ENCODE peak calls at places on chromosomes 3 and 15, in six cellular contexts. R, F, E, M, V and J are unnamed samples.
A peak's percentile ranks its signal among the peaks of the same experiment; 100 is the strongest.

GRCh38 chr15:65666257-65666656 is 44.5 kb downstream of the SLC24A1 start:
- DNase-seq in R (peak; percentile 88), F (no peak), E (peak; percentile 76), M (no peak), V (no peak), J (peak; percentile 72)

GRCh38 chr3:10495003-10495402 is 10.4 kb downstream of the ATP2B2 start:
- DNase-seq in R (peak; percentile 18), F (no peak), E (no peak), M (no peak), V (no peak), J (no peak)

GRCh38 chr3:127768346-127769008 is 53.8 kb downstream of the MGLL start:
- DNase-seq in R (peak; percentile 99), F (no peak), E (peak; percentile 95), M (no peak), V (no peak), J (peak; percentile 73)

GRCh38 chr3:37321260-37321852 is 147.0 kb upstream of the LRRFIP2 start:
- DNase-seq in R (no peak), F (no peak), E (no peak), M (no peak), V (no peak), J (no peak)

GRCh38 chr3:99730870-99731269 is 86.8 kb upstream of the CMSS1 start:
- DNase-seq in R (no peak), F (no peak), E (no peak), M (no peak), V (no peak), J (no peak)

GRCh38 chr3:137194301-137194700 is 236.5 kb downstream of the IL20RB start:
- DNase-seq in R (no peak), F (peak; percentile 51), E (no peak), M (no peak), V (no peak), J (no peak)

GRCh38 chr15:101179341-101180153 is 72.3 kb downstream of the CHSY1 start:
- DNase-seq in R (peak; percentile 74), F (no peak), E (no peak), M (no peak), V (no peak), J (peak; percentile 41)

GRCh38 chr15:32029409-32029861 is 880 bp upstream of the CHRNA7 start:
- DNase-seq in R (no peak), F (peak; percentile 67), E (no peak), M (peak; percentile 41), V (no peak), J (no peak)

GRCh38 chr15:67120839-67121540 is 55.6 kb downstream of the SMAD3 start:
- DNase-seq in R (peak; percentile 97), F (no peak), E (peak; percentile 96), M (no peak), V (no peak), J (peak; percentile 79)

GRCh38 chr3:114178770-114179368 is at the start of gene DRD3:
- DNase-seq in R (peak; percentile 44), F (peak; percentile 80), E (peak; percentile 51), M (peak; percentile 73), V (no peak), J (no peak)

GRCh38 chr3:65930650-65931049 is 108.1 kb downstream of the MAGI1 start:
- DNase-seq in R (no peak), F (no peak), E (no peak), M (no peak), V (no peak), J (no peak)

GRCh38 chr3:65928110-65928509 is 110.6 kb downstream of the MAGI1 start:
- DNase-seq in R (no peak), F (no peak), E (no peak), M (no peak), V (no peak), J (no peak)

GRCh38 chr3:65924762-65925161 is 114.0 kb downstream of the MAGI1 start:
- DNase-seq in R (no peak), F (no peak), E (no peak), M (no peak), V (no peak), J (no peak)

GRCh38 chr3:65925254-65925954 is 113.3 kb downstream of the MAGI1 start:
- DNase-seq in R (no peak), F (no peak), E (no peak), M (no peak), V (no peak), J (no peak)

GRCh38 chr3:65927576-65927975 is 111.1 kb downstream of the MAGI1 start:
- DNase-seq in R (peak; percentile 33), F (peak; percentile 38), E (no peak), M (no peak), V (no peak), J (no peak)
- H2BK5ac ChIP-seq in R (no peak overlapping the region), F (no peak overlapping the region), E (no peak overlapping the region), M (no peak overlapping the region), V (no peak overlapping the region), J (no peak overlapping the region)

GRCh38 chr3:169771651-169772529 is 1.3 kb upstream of the MYNN start:
- DNase-seq in R (peak; percentile 72), F (peak; percentile 90), E (peak; percentile 91), M (peak; percentile 92), V (no peak), J (peak; percentile 93)
- H2BK120ac ChIP-seq in R (peak overlapping the region; percentile 60), F (no peak overlapping the region), E (no peak overlapping the region), M (no peak overlapping the region), V (no peak overlapping the region), J (no peak overlapping the region)

DNA sequence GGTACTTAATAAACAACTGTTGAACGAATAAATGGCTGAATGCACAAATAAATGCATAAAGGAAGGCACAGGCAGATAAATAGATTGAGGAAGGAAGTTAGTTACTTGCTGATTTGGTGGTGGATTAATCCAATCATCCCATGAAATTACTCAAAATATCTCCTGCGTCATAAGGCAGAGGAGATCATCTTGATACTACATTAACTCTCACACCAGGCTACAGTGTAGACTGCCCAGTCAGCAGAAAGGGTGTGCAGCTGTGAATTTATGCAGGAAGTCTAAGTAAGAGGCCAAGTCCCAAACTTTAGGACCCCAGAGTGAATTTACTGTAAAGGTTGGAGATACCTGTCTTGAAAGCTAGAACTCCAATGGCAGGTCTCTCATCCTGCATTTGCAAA is 38.6 kb downstream of the PRICKLE2 start:
- DNase-seq in R (no peak), F (no peak), E (no peak), M (no peak), V (no peak), J (no peak)
- H3K4me3 ChIP-seq in R (no peak overlapping the region), F (no peak overlapping the region), E (peak overlapping the region; percentile 14), M (no peak overlapping the region), V (no peak overlapping the region), J (no peak overlapping the region)

DNA sequence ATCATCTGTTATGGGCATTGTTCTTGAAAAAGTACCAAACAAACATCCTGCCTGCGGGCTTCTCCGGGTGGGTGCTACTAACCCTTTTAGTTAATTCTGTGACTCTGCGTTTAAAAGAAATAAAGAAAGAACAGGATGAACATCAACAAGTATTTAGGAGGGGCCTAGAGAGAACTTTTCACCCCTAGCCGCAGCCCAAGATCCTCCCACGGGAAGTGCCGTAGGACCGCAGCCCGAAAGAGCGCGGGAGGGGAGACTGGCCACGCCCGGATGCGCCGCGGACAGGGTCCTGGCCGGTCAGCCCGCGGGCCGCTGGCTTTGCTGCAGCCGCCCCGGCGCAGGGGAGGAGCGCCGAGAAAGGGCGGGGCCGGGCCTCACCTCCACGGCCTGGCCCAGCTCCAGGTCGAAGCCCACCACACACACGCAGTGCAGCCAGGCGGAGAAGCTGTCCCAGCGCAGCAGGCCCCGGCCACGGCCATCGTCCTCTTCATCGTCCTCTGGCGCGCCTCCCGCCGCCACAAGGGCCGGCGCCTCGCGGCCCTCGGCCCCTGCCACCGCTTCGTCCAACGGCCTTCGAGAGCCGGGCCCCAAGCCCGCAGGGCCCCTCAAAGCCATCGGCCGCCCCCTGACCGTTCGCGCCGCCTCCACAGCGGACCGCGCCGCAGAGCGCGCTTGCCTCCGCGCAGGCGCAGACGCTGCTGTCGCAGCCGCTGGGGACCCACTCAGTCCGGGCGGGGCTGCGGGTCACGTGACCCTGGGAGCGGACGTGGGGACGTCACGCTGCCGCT is at the start of gene DENND6A:
- DNase-seq in R (peak; percentile 86), F (peak; percentile 95), E (peak; percentile 90), M (peak; percentile 91), V (peak; percentile 78), J (peak; percentile 98)
- H2BK5ac ChIP-seq in R (peak within 1 kb of the TSS; percentile 83), F (peak within 1 kb of the TSS; percentile 83), E (peak within 1 kb of the TSS; percentile 21), M (peak within 1 kb of the TSS; percentile 91), V (peak within 1 kb of the TSS; percentile 91), J (peak within 1 kb of the TSS; percentile 98)

DNA sequence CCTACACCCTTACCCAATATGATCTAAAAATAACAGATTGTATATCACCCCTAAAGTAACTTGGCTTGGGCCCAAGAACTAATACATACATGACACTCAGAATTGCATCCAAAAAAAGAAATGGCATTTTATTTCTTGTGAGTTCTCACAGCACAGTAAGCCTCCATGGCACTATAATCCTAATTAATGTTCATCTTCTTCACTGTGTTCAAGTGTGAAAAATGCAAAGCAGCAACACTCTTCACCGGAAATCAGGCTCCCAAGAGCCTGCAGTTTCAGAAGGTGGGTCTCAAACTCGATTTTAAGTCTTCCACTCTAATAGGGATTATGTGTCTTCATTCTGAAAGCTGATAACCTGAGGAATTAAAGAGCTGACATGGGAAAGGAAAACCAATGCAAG is 142.8 kb upstream of the TSC22D2 start:
- DNase-seq in R (no peak), F (no peak), E (no peak), M (no peak), V (no peak), J (no peak)
- H2BK120ac ChIP-seq in R (no peak overlapping the region), F (no peak overlapping the region), E (no peak overlapping the region), M (no peak overlapping the region), V (no peak overlapping the region), J (no peak overlapping the region)

GRCh38 chr15:70018646-70019600 is 78.8 kb downstream of the TLE3 start:
- DNase-seq in R (no peak), F (no peak), E (no peak), M (no peak), V (no peak), J (peak; percentile 52)
- H3K4me3 ChIP-seq in R (no peak overlapping the region), F (no peak overlapping the region), E (no peak overlapping the region), M (no peak overlapping the region), V (no peak overlapping the region), J (no peak overlapping the region)